ENCODE peak calls at places on chromosome 12, in five cellular contexts. M, N, W, Y and D are unnamed samples.
A peak's percentile ranks its signal among the peaks of the same experiment; 100 is the strongest.

GRCh38 chr12:11773889-11774677 is 124.6 kb downstream of the ETV6 start:
- DNase-seq in M (no peak), N (no peak), W (no peak), Y (no peak), D (no peak)

GRCh38 chr12:12008931-12009611 is 61.7 kb upstream of the BCL2L14 start:
- DNase-seq in M (peak; percentile 31), N (peak; percentile 84), W (no peak), Y (no peak), D (no peak)

GRCh38 chr12:98440165-98440581 is 75.2 kb upstream of the TMPO start:
- DNase-seq in M (peak; percentile 95), N (no peak), W (no peak), Y (no peak), D (peak; percentile 69)

GRCh38 chr12:32178341-32179010 is 71.8 kb downstream of the BICD1 start:
- DNase-seq in M (no peak), N (no peak), W (no peak), Y (no peak), D (no peak)

GRCh38 chr12:34297126-34297789 is 275.0 kb downstream of the ALG10 start:
- DNase-seq in M (no peak), N (peak; percentile 59), W (no peak), Y (no peak), D (no peak)

GRCh38 chr12:95322335-95322734 is 104.7 kb downstream of the VEZT start:
- DNase-seq in M (peak; percentile 55), N (no peak), W (no peak), Y (no peak), D (no peak)

GRCh38 chr12:90199008-90199407 is 490.4 kb upstream of the ATP2B1 start:
- DNase-seq in M (no peak), N (no peak), W (no peak), Y (no peak), D (no peak)

GRCh38 chr12:23781118-23781517 is 168.4 kb downstream of the SOX5 start:
- DNase-seq in M (no peak), N (no peak), W (no peak), Y (no peak), D (no peak)

GRCh38 chr12:13251496-13251895 is 55.0 kb downstream of the EMP1 start:
- DNase-seq in M (no peak), N (no peak), W (no peak), Y (no peak), D (no peak)

GRCh38 chr12:108403952-108404351 is 64.8 kb upstream of the CMKLR1 start:
- DNase-seq in M (no peak), N (no peak), W (no peak), Y (no peak), D (no peak)

GRCh38 chr12:107558141-107558815 is 127.3 kb upstream of the PWP1 start:
- DNase-seq in M (no peak), N (peak; percentile 49), W (no peak), Y (no peak), D (no peak)

GRCh38 chr12:20360407-20360806 is 7.9 kb upstream of the PDE3A start:
- DNase-seq in M (no peak), N (no peak), W (no peak), Y (no peak), D (no peak)

DNA sequence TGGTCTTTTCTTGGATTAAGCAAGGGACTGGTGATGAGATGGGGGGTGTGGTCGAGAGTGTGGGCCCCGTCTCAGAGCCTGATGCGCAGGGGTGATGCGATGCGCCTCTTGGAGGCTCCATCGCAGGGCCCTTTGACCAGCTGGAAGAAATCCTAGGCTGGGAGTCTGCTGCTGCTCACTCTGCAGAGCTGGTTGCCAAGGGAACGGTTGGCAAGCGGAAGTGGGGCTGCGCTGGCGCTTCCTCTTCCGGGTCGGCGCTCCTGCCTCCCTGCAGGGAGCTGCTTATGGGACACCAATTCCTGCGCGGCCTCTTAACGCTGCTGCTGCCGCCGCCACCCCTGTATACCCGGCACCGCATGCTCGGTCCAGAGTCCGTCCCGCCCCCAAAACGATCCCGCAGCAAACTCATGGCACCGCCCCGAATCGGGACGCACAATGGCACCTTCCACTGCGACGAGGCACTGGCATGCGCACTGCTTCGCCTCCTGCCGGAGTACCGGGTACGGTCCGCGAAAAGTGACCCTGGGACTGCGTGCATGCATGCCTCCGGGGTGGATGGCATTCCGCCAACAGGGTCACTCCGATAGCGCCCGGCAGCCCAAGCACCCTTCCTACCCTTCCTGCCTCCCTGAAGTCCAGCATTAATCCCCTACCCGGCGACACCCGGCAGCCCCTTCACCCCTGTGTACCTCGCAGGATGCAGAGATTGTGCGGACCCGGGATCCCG is at the start of gene MYG1:
- DNase-seq in M (peak; percentile 84), N (peak; percentile 94), W (peak; percentile 85), Y (peak; percentile 80), D (peak; percentile 86)
- TF ChIP-seq POLR2A in M (peak; percentile 55), N (no peak), W (peak; percentile 69), Y (peak; percentile 57), D (no peak)

GRCh38 chr12:54389139-54389508 is 4.6 kb upstream of the ZNF385A start:
- DNase-seq in M (no peak), N (peak; percentile 86), W (no peak), Y (no peak), D (no peak)
- TF ChIP-seq CTCF in M (no peak), N (no peak), W (no peak), Y (no peak), D (no peak)

DNA sequence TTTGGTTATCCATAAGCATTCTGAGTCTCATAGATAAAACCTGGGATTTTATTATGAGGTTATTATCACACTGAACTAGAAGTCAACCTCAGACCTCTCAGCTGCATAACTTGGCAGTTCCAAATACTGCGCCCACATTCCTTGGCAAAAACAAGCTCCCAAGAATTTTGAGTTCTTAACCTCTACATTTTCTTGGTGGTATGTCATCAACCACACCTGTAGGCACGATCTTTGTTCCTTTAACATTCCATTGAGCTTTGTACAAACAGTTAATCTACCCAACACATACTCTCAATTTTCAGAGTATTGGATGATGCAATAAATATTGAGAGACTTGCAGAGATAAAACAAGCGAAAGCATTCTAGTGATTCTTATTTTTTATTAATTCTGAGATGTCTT is 371.8 kb upstream of the PRICKLE1 start:
- DNase-seq in M (peak; percentile 64), N (no peak), W (peak; percentile 44), Y (peak; percentile 85), D (no peak)
- TF ChIP-seq POLR2A in M (no peak), N (no peak), W (no peak), Y (no peak), D (no peak)

GRCh38 chr12:111705672-111706071 is 19.8 kb downstream of the ACAD10 start:
- DNase-seq in M (no peak), N (no peak), W (no peak), Y (no peak), D (no peak)
- TF ChIP-seq CTCF in M (no peak), N (no peak), W (no peak), Y (no peak), D (no peak)

GRCh38 chr12:14802961-14803829 is at the start of the genes C12orf60 and WBP11:
- DNase-seq in M (peak; percentile 99), N (peak; percentile 98), W (peak; percentile 99), Y (peak; percentile 98), D (peak; percentile 91)
- TF ChIP-seq POLR2A in M (peak; percentile 89), N (no peak), W (peak; percentile 80), Y (peak; percentile 95), D (peak; percentile 77)

DNA sequence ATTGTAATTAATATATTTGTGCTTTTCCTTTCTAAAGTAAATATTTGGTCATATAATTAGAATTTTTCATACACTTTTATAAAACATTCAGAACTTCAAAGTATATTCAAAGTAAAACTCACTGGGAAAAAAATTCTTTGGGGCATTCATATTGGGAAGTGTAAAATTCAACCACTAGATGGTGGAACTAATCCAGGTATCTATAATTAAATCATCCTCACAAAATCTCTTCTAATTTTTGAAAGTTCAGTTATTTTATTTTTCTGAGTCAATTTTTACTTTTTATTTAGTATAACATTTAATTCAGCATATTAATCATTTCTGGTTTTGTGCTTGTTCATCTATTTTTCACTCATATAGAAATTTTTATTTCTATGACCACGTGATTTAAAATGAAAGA is 81.0 kb downstream of the NTS start:
- DNase-seq in M (no peak), N (no peak), W (no peak), Y (peak; percentile 3), D (no peak)
- TF ChIP-seq CTCF in M (peak; percentile 38), N (no peak), W (peak; percentile 48), Y (peak; percentile 51), D (no peak)

GRCh38 chr12:10721654-10722501 is 1.2 kb downstream of the YBX3 start:
- DNase-seq in M (peak; percentile 99), N (peak; percentile 99), W (peak; percentile 78), Y (peak; percentile 81), D (peak; percentile 95)
- TF ChIP-seq POLR2A in M (peak; percentile 84), N (no peak), W (peak; percentile 24), Y (no peak), D (peak; percentile 47)

GRCh38 chr12:2548095-2548494 is 246.7 kb upstream of the FKBP4 start:
- DNase-seq in M (peak; percentile 4), N (no peak), W (no peak), Y (no peak), D (no peak)
- TF ChIP-seq CTCF in M (peak; percentile 23), N (no peak), W (no peak), Y (no peak), D (no peak)

DNA sequence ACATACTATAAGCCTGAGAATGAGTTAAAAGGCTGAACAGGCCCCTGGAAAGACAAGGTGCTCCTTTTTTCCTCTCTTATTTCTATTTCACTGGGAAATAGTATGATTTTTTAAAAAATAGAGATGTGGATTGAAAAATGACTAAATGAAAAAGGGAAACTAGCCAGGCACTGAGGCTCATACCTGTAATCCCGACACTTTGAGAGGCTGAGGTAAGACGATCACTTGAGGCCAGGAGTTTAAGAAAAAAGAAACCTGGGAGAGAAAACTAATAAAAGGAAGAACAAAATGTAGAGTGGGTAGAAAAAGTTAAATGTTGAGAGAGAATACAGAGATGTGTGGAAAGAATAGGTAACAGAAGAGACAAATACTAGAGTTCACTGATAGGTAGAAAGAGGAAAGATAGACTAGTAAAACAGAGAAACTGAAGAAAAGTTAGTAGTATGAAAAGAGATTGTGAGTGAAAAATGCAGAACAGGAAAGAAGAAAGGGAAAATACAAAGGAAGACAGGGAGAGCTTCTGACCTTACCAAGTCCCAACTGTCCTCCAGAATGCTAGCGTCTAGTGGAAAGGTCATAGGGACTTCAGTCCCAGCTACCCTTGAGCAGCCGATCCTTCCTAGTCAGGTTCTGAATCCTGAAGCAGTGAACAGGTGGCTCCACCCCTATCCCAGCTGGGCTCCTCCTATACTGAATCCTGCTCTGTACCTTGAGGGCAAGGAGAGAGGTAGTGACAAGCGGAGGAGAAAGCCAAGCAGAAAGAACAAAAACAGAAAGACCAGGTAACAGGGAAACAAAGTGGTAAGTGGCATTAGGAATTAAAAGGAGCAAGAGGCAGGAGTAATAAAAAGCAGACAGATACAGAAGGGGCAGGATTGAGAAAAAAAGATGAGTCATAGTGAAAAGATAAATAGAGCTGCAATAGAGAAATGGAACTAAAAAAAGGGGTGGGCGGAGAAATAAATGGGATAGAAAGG is 7.3 kb downstream of the TMEM116 start:
- DNase-seq in M (peak; percentile 46), N (no peak), W (peak; percentile 50), Y (peak; percentile 24), D (no peak)
- TF ChIP-seq POLR2A in M (no peak), N (no peak), W (no peak), Y (no peak), D (no peak)